ENCODE peak calls at places on chromosomes 16 and 17, in five cellular contexts. U is stimulated activated naive CD8-positive, alpha-beta T cell treated with anti-CD3 and anti-CD28 coated beads, Interleukin-15, amount 100 ng/mL, for 72 hours; G is GM23248; V is brain pericyte; O is stimulated activated CD8-positive, alpha-beta memory T cell treated with anti-CD3 and anti-CD28 coated beads, Interleukin-4, amount 100 ng/mL, for 1 hour. Y is an unnamed sample.

GRCh38 chr17:17026163-17026562 is 16.1 kb upstream of the MPRIP start:
- DNase-seq in V (no peak), G (no peak), O (no peak), U (no peak), Y (no peak)

GRCh38 chr16:262121-262745 is 13.5 kb downstream of the RGS11 start:
- DNase-seq in O (no peak), V (no peak), G (no peak), U (no peak), Y (no peak)

GRCh38 chr16:77723108-77723514 is 797 bp downstream of the NUDT7 start:
- DNase-seq in G (peak), O (no peak), U (no peak), V (no peak), Y (no peak)

GRCh38 chr17:75695830-75696271 is 25.4 kb upstream of the ITGB4 start:
- DNase-seq in G (no peak), O (no peak), V (no peak), U (no peak), Y (no peak)

GRCh38 chr16:60204221-60204620 is 1470.1 kb upstream of the GOT2 start:
- DNase-seq in V (no peak), O (no peak), G (peak), U (no peak), Y (no peak)

GRCh38 chr16:4601317-4602186 is 13.1 kb downstream of the UBALD1 start:
- DNase-seq in G (peak), V (no peak), O (no peak), U (no peak), Y (no peak)

GRCh38 chr17:15931394-15931793 is 13.5 kb upstream of the ADORA2B start:
- DNase-seq in V (no peak), O (no peak), G (no peak), U (no peak), Y (no peak)

GRCh38 chr17:58703137-58703846 is 10.9 kb downstream of the RAD51C start:
- DNase-seq in G (peak), V (no peak), O (no peak), U (no peak), Y (peak)

GRCh38 chr17:53191878-53192277 is 630.8 kb upstream of the KIF2B start:
- DNase-seq in U (no peak), V (no peak), O (no peak), G (no peak), Y (no peak)

GRCh38 chr17:43360376-43360738 is 38.4 kb upstream of the ARL4D start:
- DNase-seq in V (peak), U (peak), G (no peak), O (peak), Y (no peak)

GRCh38 chr16:8822403-8822802 is 24.8 kb downstream of the PMM2 start:
- DNase-seq in O (no peak), U (no peak), V (no peak), G (no peak), Y (no peak)

GRCh38 chr17:68357886-68358285 is 66.6 kb downstream of the ARSG start:
- DNase-seq in U (no peak), O (no peak), V (no peak), G (no peak), Y (no peak)

GRCh38 chr16:54269461-54269860 is 17.1 kb downstream of the IRX3 start:
- DNase-seq in G (no peak), V (no peak), U (no peak), O (no peak), Y (no peak)

GRCh38 chr17:27323538-27324212 is 29.8 kb downstream of the WSB1 start:
- DNase-seq in G (peak), V (no peak), U (no peak), O (no peak), Y (no peak)

GRCh38 chr16:54402270-54402669 is 115.7 kb upstream of the IRX3 start:
- DNase-seq in V (no peak), O (no peak), G (peak), U (no peak), Y (no peak)

GRCh38 chr16:6545329-6545728 is 787.3 kb upstream of the RBFOX1 start:
- DNase-seq in U (no peak), V (no peak), G (no peak), O (no peak), Y (no peak)

GRCh38 chr17:1882836-1883235 is 53.0 kb downstream of the RPA1 start:
- DNase-seq in G (peak), V (no peak), U (no peak), O (no peak), Y (peak)

GRCh38 chr17:47694818-47695663 is 1.1 kb downstream of the TBKBP1 start:
- DNase-seq in G (peak), V (no peak), O (no peak), U (peak), Y (no peak)

GRCh38 chr17:35917519-35918213 is 12.9 kb downstream of the RDM1 start:
- DNase-seq in V (no peak), U (no peak), G (no peak), O (no peak), Y (no peak)

GRCh38 chr17:13513039-13513405 is 88.7 kb downstream of the HS3ST3A1 start:
- DNase-seq in O (no peak), U (no peak), V (no peak), G (peak), Y (no peak)

GRCh38 chr17:45958307-45958706 is 40.7 kb upstream of the STH start:
- DNase-seq in U (no peak), V (no peak), O (no peak), G (no peak), Y (no peak)

GRCh38 chr17:81713556-81714411 is 1.7 kb downstream of the SLC25A10 start:
- DNase-seq in V (no peak), O (no peak), G (no peak), U (no peak), Y (no peak)